ENCODE peak calls at places on chromosomes 2 and 18, in eight cellular contexts. Z is neural progenitor cell; U is right lobe of liver; A is esophagus squamous epithelium; G is CD4-positive, alpha-beta memory T cell; H is effector memory CD4-positive, alpha-beta T cell; J is PC-3; Q is neuronal stem cell. P is an unnamed sample.

GRCh38 chr18:63439334-63439733 is 17.1 kb upstream of the VPS4B start:
- DNase-seq in Z (peak; percentile 71), U (no peak), A (no peak), G (peak; percentile 58), H (no peak), J (peak; percentile 79), Q (peak; percentile 63), P (peak; percentile 23)

GRCh38 chr2:38959464-38959863 is 69.8 kb downstream of the ARHGEF33 start:
- DNase-seq in Z (no peak), U (no peak), A (no peak), G (no peak), H (no peak), J (no peak), Q (no peak), P (no peak)

GRCh38 chr2:80269806-80270205 is 34.7 kb downstream of the LRRTM1 start:
- DNase-seq in Z (no peak), U (no peak), A (no peak), G (no peak), H (no peak), J (no peak), Q (no peak), P (no peak)

GRCh38 chr2:109447251-109447661 is 166.5 kb downstream of the SEPTIN10 start:
- DNase-seq in Z (peak; percentile 16), U (no peak), A (no peak), G (no peak), H (no peak), J (no peak), Q (no peak), P (no peak)

GRCh38 chr18:74116628-74117554 is 30.7 kb downstream of the FBXO15 start:
- DNase-seq in Z (peak; percentile 56), U (no peak), A (no peak), G (no peak), H (no peak), J (peak; percentile 60), Q (no peak), P (no peak)

GRCh38 chr2:38528008-38528442 is 74.7 kb downstream of the HNRNPLL start:
- DNase-seq in Z (peak; percentile 78), U (no peak), A (no peak), G (no peak), H (no peak), J (peak; percentile 73), Q (no peak), P (no peak)

GRCh38 chr2:156380117-156380645 is 47.7 kb upstream of the NR4A2 start:
- DNase-seq in Z (peak; percentile 16), U (no peak), A (no peak), G (no peak), H (no peak), J (no peak), Q (no peak), P (no peak)

GRCh38 chr2:13009027-13009426 is 292.3 kb downstream of the TRIB2 start:
- DNase-seq in Z (no peak), U (no peak), A (no peak), G (no peak), H (no peak), J (no peak), Q (no peak), P (no peak)

GRCh38 chr18:22169011-22169888 is at the start of gene GATA6:
- DNase-seq in Z (peak; percentile 92), U (peak; percentile 97), A (no peak), G (peak; percentile 27), H (no peak), J (peak; percentile 91), Q (peak; percentile 73), P (peak; percentile 56)

GRCh38 chr2:128451084-128451483 is 132.4 kb upstream of the HS6ST1 start:
- DNase-seq in Z (peak; percentile 0), U (no peak), A (no peak), G (no peak), H (no peak), J (no peak), Q (no peak), P (no peak)

GRCh38 chr2:199439094-199439493 is 18.6 kb downstream of the SATB2 start:
- DNase-seq in Z (peak; percentile 29), U (no peak), A (no peak), G (no peak), H (no peak), J (no peak), Q (no peak), P (no peak)

GRCh38 chr2:234973008-234973407 is 21.2 kb downstream of the SH3BP4 start:
- DNase-seq in Z (no peak), U (no peak), A (no peak), G (no peak), H (no peak), J (no peak), Q (no peak), P (no peak)

GRCh38 chr2:234976479-234977227 is 24.8 kb downstream of the SH3BP4 start:
- DNase-seq in Z (no peak), U (no peak), A (no peak), G (no peak), H (no peak), J (no peak), Q (no peak), P (no peak)

GRCh38 chr2:234977228-234977679 is 25.4 kb downstream of the SH3BP4 start:
- DNase-seq in Z (no peak), U (no peak), A (no peak), G (no peak), H (no peak), J (no peak), Q (no peak), P (no peak)

GRCh38 chr2:234974501-234975385 is 22.9 kb downstream of the SH3BP4 start:
- DNase-seq in Z (peak; percentile 39), U (no peak), A (no peak), G (no peak), H (no peak), J (no peak), Q (no peak), P (no peak)

GRCh38 chr2:234975611-234976010 is 23.8 kb downstream of the SH3BP4 start:
- DNase-seq in Z (no peak), U (no peak), A (no peak), G (no peak), H (no peak), J (no peak), Q (no peak), P (no peak)
- H3K27ac ChIP-seq in Z (no peak overlapping the region), U (no peak overlapping the region), A (no peak overlapping the region), G (no peak overlapping the region), H (no peak overlapping the region), J (no peak overlapping the region), Q (no peak overlapping the region), P (no peak overlapping the region)

DNA sequence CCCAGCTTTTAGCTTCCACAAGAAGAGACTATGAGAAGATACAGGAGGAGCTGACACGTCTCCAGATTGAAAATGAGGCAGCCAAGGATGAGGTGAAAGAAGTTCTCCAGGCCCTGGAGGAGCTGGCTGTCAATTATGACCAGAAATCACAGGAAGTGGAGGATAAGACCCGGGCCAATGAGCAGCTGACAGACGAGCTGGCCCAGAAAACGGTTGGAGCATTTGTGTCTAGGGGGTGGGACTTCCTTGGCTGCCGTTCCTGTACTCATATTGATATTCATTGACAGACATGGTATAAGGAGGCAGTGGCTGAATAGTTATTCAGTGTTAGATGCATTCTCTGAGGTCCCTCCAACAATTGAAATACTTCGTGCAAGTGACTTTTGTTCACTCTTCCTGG is 57.1 kb upstream of the LYPD6B start:
- DNase-seq in Z (no peak), U (no peak), A (no peak), G (no peak), H (no peak), J (peak; percentile 17), Q (no peak), P (no peak)
- H3K4me3 ChIP-seq in Z (no peak overlapping the region), U (no peak overlapping the region), A (no peak overlapping the region), G (no peak overlapping the region), H (no peak overlapping the region), J (no peak overlapping the region), Q (no peak overlapping the region), P (no peak overlapping the region)

GRCh38 chr2:85750509-85751299 is 3.1 kb upstream of the ATOH8 start:
- DNase-seq in Z (peak; percentile 76), U (peak; percentile 76), A (peak; percentile 30), G (peak; percentile 43), H (peak; percentile 13), J (peak; percentile 67), Q (peak; percentile 55), P (peak; percentile 22)
- H3K27me3 ChIP-seq in Z (peaks cover 95% of the 10 kb centered on the region), U (no peaks in the 10 kb centered on the region), A (no peaks in the 10 kb centered on the region), G (peaks cover 22% of the 10 kb centered on the region), H (peaks cover 36% of the 10 kb centered on the region), J (peaks cover 60% of the 10 kb centered on the region), Q (peaks cover 3% of the 10 kb centered on the region), P (peaks cover 34% of the 10 kb centered on the region)

GRCh38 chr2:180622122-180622918 is 358.1 kb upstream of the UBE2E3 start:
- DNase-seq in Z (no peak), U (no peak), A (no peak), G (no peak), H (no peak), J (peak; percentile 63), Q (no peak), P (no peak)
- H3K27ac ChIP-seq in Z (no peak overlapping the region), U (no peak overlapping the region), A (no peak overlapping the region), G (no peak overlapping the region), H (no peak overlapping the region), J (peak overlapping the region; percentile 36), Q (no peak overlapping the region), P (no peak overlapping the region)

DNA sequence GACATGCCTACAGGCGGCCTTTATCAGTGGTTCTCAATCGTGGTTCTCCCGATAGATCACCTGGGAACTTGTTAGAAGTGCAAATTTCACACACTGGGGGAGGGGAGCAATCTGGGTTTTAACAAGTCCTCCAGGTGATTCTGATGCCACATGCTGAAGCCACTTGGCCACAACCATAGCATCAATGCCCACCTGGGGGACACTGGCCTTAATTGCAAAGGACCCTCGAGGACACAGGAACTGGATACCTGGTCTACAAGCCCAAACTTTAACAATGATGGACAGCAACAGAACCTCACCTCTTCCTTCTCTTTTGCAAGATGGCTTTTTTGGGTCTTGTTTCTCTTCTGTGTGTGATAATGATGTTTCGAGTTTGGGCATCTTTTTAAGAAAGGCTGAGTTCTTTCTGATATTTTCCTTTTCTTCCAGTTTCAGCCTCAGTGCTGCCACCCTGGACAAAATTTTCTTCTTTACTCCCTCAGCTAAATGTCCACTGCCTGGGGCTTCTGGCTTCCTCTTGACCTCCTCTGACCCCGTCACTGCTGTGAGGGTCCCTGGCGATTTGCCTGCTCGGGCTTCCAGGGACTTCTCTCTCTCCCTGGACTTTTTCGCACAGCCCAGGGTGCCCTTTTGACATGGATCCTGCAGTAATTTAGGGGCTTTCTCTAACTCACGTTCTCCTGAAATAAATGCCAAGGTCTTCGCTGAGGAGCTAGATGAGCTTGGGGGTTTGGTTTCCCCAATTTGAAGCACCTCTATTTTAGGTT is 94.2 kb downstream of the ALPK2 start:
- DNase-seq in Z (no peak), U (no peak), A (no peak), G (no peak), H (no peak), J (no peak), Q (no peak), P (no peak)
- H3K4me3 ChIP-seq in Z (no peak overlapping the region), U (no peak overlapping the region), A (no peak overlapping the region), G (no peak overlapping the region), H (no peak overlapping the region), J (no peak overlapping the region), Q (no peak overlapping the region), P (no peak overlapping the region)

GRCh38 chr2:173247156-173247555 is 107.5 kb upstream of the CDCA7 start:
- DNase-seq in Z (no peak), U (no peak), A (no peak), G (no peak), H (no peak), J (no peak), Q (no peak), P (no peak)
- H3K27me3 ChIP-seq in Z (no peaks in the 10 kb centered on the region), U (no peaks in the 10 kb centered on the region), A (no peaks in the 10 kb centered on the region), G (no peaks in the 10 kb centered on the region), H (no peaks in the 10 kb centered on the region), J (no peaks in the 10 kb centered on the region), Q (no peaks in the 10 kb centered on the region), P (no peaks in the 10 kb centered on the region)

GRCh38 chr2:3585239-3586109 is 9.4 kb upstream of the COLEC11 start:
- DNase-seq in Z (no peak), U (peak; percentile 82), A (no peak), G (no peak), H (no peak), J (peak; percentile 24), Q (no peak), P (no peak)
- H3K27ac ChIP-seq in Z (no peak overlapping the region), U (peak overlapping the region; percentile 81), A (peak overlapping the region; percentile 77), G (no peak overlapping the region), H (no peak overlapping the region), J (no peak overlapping the region), Q (no peak overlapping the region), P (no peak overlapping the region)

P was measured in CD8-positive, alpha-beta memory T cell.